ENCODE peak calls at places on chromosomes 1 and 21, in four cellular contexts. F is RKO; P is ecto neural progenitor cell; Y is naive thymus-derived CD4-positive, alpha-beta T cell. Z is an unnamed sample.

GRCh38 chr1:156622581-156623297 is 3.5 kb downstream of the HAPLN2 start:
- DNase-seq in Y (no peak), P (no peak), F (no peak), Z (no peak)

GRCh38 chr1:63116016-63116415 is 206.4 kb upstream of the FOXD3 start:
- DNase-seq in P (no peak), F (peak; percentile 25), Y (no peak), Z (no peak)

GRCh38 chr1:153652795-153653507 is 5.6 kb upstream of the SNAPIN start:
- DNase-seq in F (no peak), P (no peak), Y (no peak), Z (no peak)

GRCh38 chr1:36773827-36774541 is 260.3 kb downstream of the GRIK3 start:
- DNase-seq in P (no peak), Y (no peak), F (no peak), Z (no peak)

GRCh38 chr1:110674337-110675059 is at the start of gene KCNA3:
- DNase-seq in P (peak; percentile 73), F (no peak), Y (peak; percentile 61), Z (peak; percentile 85)

GRCh38 chr1:172778461-172779455 is 119.9 kb downstream of the FASLG start:
- DNase-seq in F (peak; percentile 29), P (no peak), Y (peak; percentile 15), Z (no peak)

GRCh38 chr1:65939187-65939586 is 146.5 kb downstream of the PDE4B start:
- DNase-seq in Y (no peak), F (no peak), P (no peak), Z (no peak)

GRCh38 chr1:25431495-25432363 is 1.0 kb downstream of the MACO1 start:
- DNase-seq in F (peak; percentile 22), P (peak; percentile 64), Y (no peak), Z (peak; percentile 39)

GRCh38 chr1:216306830-216307229 is 116.4 kb downstream of the USH2A start:
- DNase-seq in F (no peak), P (no peak), Y (no peak), Z (no peak)

GRCh38 chr1:8816831-8817412 is 518 bp downstream of the RERE start:
- DNase-seq in P (peak; percentile 60), Y (peak; percentile 18), F (peak; percentile 45), Z (no peak)

GRCh38 chr1:234500269-234500668 is 21.3 kb upstream of the TARBP1 start:
- DNase-seq in F (peak; percentile 33), Y (no peak), P (no peak), Z (no peak)

GRCh38 chr1:100624886-100625430 is 87.0 kb downstream of the GPR88 start:
- DNase-seq in Y (no peak), F (no peak), P (no peak), Z (no peak)

GRCh38 chr1:202316186-202316585 is 25.6 kb downstream of the UBE2T start:
- DNase-seq in P (no peak), F (no peak), Y (no peak), Z (no peak)

GRCh38 chr1:83055391-83056170 is 943.4 kb downstream of the TTLL7 start:
- DNase-seq in Y (no peak), P (no peak), F (no peak), Z (no peak)

GRCh38 chr1:183711691-183712401 is 58.7 kb upstream of the APOBEC4 start:
- DNase-seq in Y (no peak), F (no peak), P (no peak), Z (no peak)

GRCh38 chr1:24920155-24920925 is 9.7 kb downstream of the RUNX3 start:
- DNase-seq in F (no peak), Y (no peak), P (no peak), Z (no peak)

GRCh38 chr1:58893257-58893869 is 109.5 kb upstream of the JUN start:
- DNase-seq in F (no peak), Y (no peak), P (no peak), Z (no peak)

GRCh38 chr1:62238507-62238906 is 43.9 kb downstream of the L1TD1 start:
- DNase-seq in P (no peak), F (no peak), Y (no peak), Z (no peak)

GRCh38 chr1:13593511-13594131 is 10.0 kb downstream of the PDPN start:
- DNase-seq in Y (no peak), F (peak; percentile 13), P (peak; percentile 63), Z (peak; percentile 43)

GRCh38 chr1:219143735-219144134 is 29.9 kb upstream of the LYPLAL1 start:
- DNase-seq in Y (no peak), P (no peak), F (peak; percentile 12), Z (no peak)

GRCh38 chr1:172902861-172903381 is 147.8 kb downstream of the TNFSF18 start:
- DNase-seq in F (peak; percentile 41), Y (no peak), P (no peak), Z (no peak)

GRCh38 chr1:202242080-202242419 is 48.5 kb downstream of the LGR6 start:
- DNase-seq in F (no peak), P (no peak), Y (no peak), Z (no peak)

GRCh38 chr1:21337931-21338567 is 47.8 kb upstream of the ECE1 start:
- DNase-seq in F (no peak), P (no peak), Y (no peak), Z (no peak)

GRCh38 chr21:33286600-33287456 is 20.7 kb downstream of the IL10RB start:
- DNase-seq in F (no peak), Y (no peak), P (no peak), Z (no peak)

GRCh38 chr1:42931911-42932422 is 26.7 kb downstream of the SLC2A1 start:
- DNase-seq in Y (peak; percentile 79), P (no peak), F (no peak), Z (peak; percentile 38)

GRCh38 chr1:51168946-51169345 is 66.9 kb downstream of the C1orf185 start:
- DNase-seq in Y (no peak), F (no peak), P (no peak), Z (no peak)

GRCh38 chr1:19689856-19690255 is 25.2 kb downstream of the HTR6 start:
- DNase-seq in P (no peak), F (no peak), Y (no peak), Z (no peak)

GRCh38 chr1:7586031-7586941 is 184.8 kb upstream of the VAMP3 start:
- DNase-seq in F (no peak), Y (no peak), P (no peak), Z (no peak)